ENCODE peak calls at places on chromosomes 5 and 9, in five cellular contexts. One of them, this sample, is unnamed.

GRCh38 chr9:88802533-88802932 is 188.7 kb upstream of the S1PR3 start:
- DNase-seq in amniotic stem cell: no peak
- DNase-seq in T-cell: no peak
- DNase-seq in activated CD4-positive, alpha-beta T cell treated with anti-CD3 and anti-CD28 coated beads for 4 hours: no peak
- DNase-seq in NCI-H2081: no peak
- DNase-seq in this sample: no peak

GRCh38 chr9:135214054-135214640 is 126.7 kb downstream of the OLFM1 start:
- DNase-seq in amniotic stem cell: no peak
- DNase-seq in T-cell: peak; percentile 2
- DNase-seq in activated CD4-positive, alpha-beta T cell treated with anti-CD3 and anti-CD28 coated beads for 4 hours: no peak
- DNase-seq in NCI-H2081: no peak
- DNase-seq in this sample: no peak

GRCh38 chr9:36154213-36154952 is 14.8 kb upstream of the CCIN start:
- DNase-seq in amniotic stem cell: no peak
- DNase-seq in T-cell: no peak
- DNase-seq in activated CD4-positive, alpha-beta T cell treated with anti-CD3 and anti-CD28 coated beads for 4 hours: no peak
- DNase-seq in NCI-H2081: peak; percentile 39
- DNase-seq in this sample: no peak

GRCh38 chr9:114467910-114468309 is 37.4 kb downstream of the WHRN start:
- DNase-seq in amniotic stem cell: no peak
- DNase-seq in T-cell: no peak
- DNase-seq in activated CD4-positive, alpha-beta T cell treated with anti-CD3 and anti-CD28 coated beads for 4 hours: no peak
- DNase-seq in NCI-H2081: no peak
- DNase-seq in this sample: no peak

GRCh38 chr9:74122661-74123060 is 374.5 kb upstream of the RORB start:
- DNase-seq in amniotic stem cell: no peak
- DNase-seq in T-cell: no peak
- DNase-seq in activated CD4-positive, alpha-beta T cell treated with anti-CD3 and anti-CD28 coated beads for 4 hours: no peak
- DNase-seq in NCI-H2081: no peak
- DNase-seq in this sample: no peak

GRCh38 chr9:120399940-120400339 is 180.0 kb downstream of the CDK5RAP2 start:
- DNase-seq in amniotic stem cell: no peak
- DNase-seq in T-cell: no peak
- DNase-seq in activated CD4-positive, alpha-beta T cell treated with anti-CD3 and anti-CD28 coated beads for 4 hours: no peak
- DNase-seq in NCI-H2081: no peak
- DNase-seq in this sample: no peak

GRCh38 chr9:110343537-110343936 is 5.9 kb upstream of the TXNDC8 start:
- DNase-seq in amniotic stem cell: no peak
- DNase-seq in T-cell: no peak
- DNase-seq in activated CD4-positive, alpha-beta T cell treated with anti-CD3 and anti-CD28 coated beads for 4 hours: no peak
- DNase-seq in NCI-H2081: no peak
- DNase-seq in this sample: no peak

GRCh38 chr5:16693879-16694278 is 77.1 kb upstream of the RETREG1 start:
- DNase-seq in amniotic stem cell: no peak
- DNase-seq in T-cell: no peak
- DNase-seq in activated CD4-positive, alpha-beta T cell treated with anti-CD3 and anti-CD28 coated beads for 4 hours: no peak
- DNase-seq in NCI-H2081: no peak
- DNase-seq in this sample: no peak

This sample was measured in SW 1271.